ENCODE peak calls at places on chromosomes 16 and 17, in four cellular contexts. One of them, this sample, is unnamed.

GRCh38 chr17:28306954-28307401 is 12.0 kb upstream of the TMEM97 start:
- DNase-seq in breast epithelium: no peak
- DNase-seq in MM.1S: no peak
- DNase-seq in body of pancreas: no peak
- DNase-seq in this sample: peak; percentile 51

GRCh38 chr17:19361975-19362292 is 589 bp downstream of the B9D1 start:
- DNase-seq in breast epithelium: no peak
- DNase-seq in MM.1S: no peak
- DNase-seq in body of pancreas: no peak
- DNase-seq in this sample: no peak

GRCh38 chr16:876041-876335 is 75.5 kb upstream of the GNG13 start:
- DNase-seq in breast epithelium: no peak
- DNase-seq in MM.1S: no peak
- DNase-seq in body of pancreas: no peak
- DNase-seq in this sample: no peak

GRCh38 chr17:77834170-77835115 is 124.1 kb upstream of the TNRC6C start:
- DNase-seq in breast epithelium: peak; percentile 35
- DNase-seq in MM.1S: peak; percentile 58
- DNase-seq in body of pancreas: peak; percentile 32
- DNase-seq in this sample: peak; percentile 88

GRCh38 chr17:65401581-65401980 is 159.9 kb downstream of the AXIN2 start:
- DNase-seq in breast epithelium: no peak
- DNase-seq in MM.1S: no peak
- DNase-seq in body of pancreas: no peak
- DNase-seq in this sample: no peak

GRCh38 chr17:7445011-7445927 is at the start of gene CHRNB1:
- DNase-seq in breast epithelium: peak; percentile 59
- DNase-seq in MM.1S: no peak
- DNase-seq in body of pancreas: peak; percentile 91
- DNase-seq in this sample: peak; percentile 98

GRCh38 chr16:85639529-85640253 is 26.6 kb downstream of the GSE1 start:
- DNase-seq in breast epithelium: peak; percentile 53
- DNase-seq in MM.1S: no peak
- DNase-seq in body of pancreas: peak; percentile 87
- DNase-seq in this sample: peak; percentile 72

GRCh38 chr16:726188-726437 is 130 bp downstream of the CCDC78 start:
- DNase-seq in breast epithelium: no peak
- DNase-seq in MM.1S: no peak
- DNase-seq in body of pancreas: no peak
- DNase-seq in this sample: peak; percentile 87

GRCh38 chr17:40021471-40021961 is 6.3 kb downstream of the CSF3 start:
- DNase-seq in breast epithelium: peak; percentile 72
- DNase-seq in MM.1S: no peak
- DNase-seq in body of pancreas: no peak
- DNase-seq in this sample: peak; percentile 28

GRCh38 chr17:31313982-31314787 is at the start of gene EVI2B:
- DNase-seq in breast epithelium: no peak
- DNase-seq in MM.1S: peak; percentile 75
- DNase-seq in body of pancreas: no peak
- DNase-seq in this sample: no peak

GRCh38 chr17:61402978-61403845 is 3.6 kb downstream of the TBX2 start:
- DNase-seq in breast epithelium: no peak
- DNase-seq in MM.1S: no peak
- DNase-seq in body of pancreas: no peak
- DNase-seq in this sample: peak; percentile 82

GRCh38 chr17:40648326-40648968 is 829 bp upstream of the SMARCE1 start:
- DNase-seq in breast epithelium: no peak
- DNase-seq in MM.1S: no peak
- DNase-seq in body of pancreas: peak; percentile 61
- DNase-seq in this sample: no peak

GRCh38 chr16:1974157-1975070 is 2.6 kb downstream of the TBL3 start:
- DNase-seq in breast epithelium: no peak
- DNase-seq in MM.1S: no peak
- DNase-seq in body of pancreas: no peak
- DNase-seq in this sample: no peak

GRCh38 chr17:66673668-66674276 is 161.1 kb upstream of the CACNG5 start:
- DNase-seq in breast epithelium: peak; percentile 59
- DNase-seq in MM.1S: peak; percentile 85
- DNase-seq in body of pancreas: peak; percentile 51
- DNase-seq in this sample: peak; percentile 68

GRCh38 chr17:9259419-9259818 is 238.1 kb downstream of the NTN1 start:
- DNase-seq in breast epithelium: peak; percentile 56
- DNase-seq in MM.1S: no peak
- DNase-seq in body of pancreas: peak; percentile 29
- DNase-seq in this sample: peak; percentile 22

GRCh38 chr17:57970706-57971105 is 15.5 kb upstream of the CUEDC1 start:
- DNase-seq in breast epithelium: no peak
- DNase-seq in MM.1S: no peak
- DNase-seq in body of pancreas: no peak
- DNase-seq in this sample: no peak

GRCh38 chr16:34801875-34802274 is 1342.5 kb downstream of the TP53TG3F start:
- DNase-seq in breast epithelium: no peak
- DNase-seq in MM.1S: no peak
- DNase-seq in body of pancreas: no peak
- DNase-seq in this sample: peak; percentile 1

GRCh38 chr17:66347661-66348604 is 45.5 kb downstream of the PRKCA start:
- DNase-seq in breast epithelium: no peak
- DNase-seq in MM.1S: no peak
- DNase-seq in body of pancreas: no peak
- DNase-seq in this sample: no peak

DNA sequence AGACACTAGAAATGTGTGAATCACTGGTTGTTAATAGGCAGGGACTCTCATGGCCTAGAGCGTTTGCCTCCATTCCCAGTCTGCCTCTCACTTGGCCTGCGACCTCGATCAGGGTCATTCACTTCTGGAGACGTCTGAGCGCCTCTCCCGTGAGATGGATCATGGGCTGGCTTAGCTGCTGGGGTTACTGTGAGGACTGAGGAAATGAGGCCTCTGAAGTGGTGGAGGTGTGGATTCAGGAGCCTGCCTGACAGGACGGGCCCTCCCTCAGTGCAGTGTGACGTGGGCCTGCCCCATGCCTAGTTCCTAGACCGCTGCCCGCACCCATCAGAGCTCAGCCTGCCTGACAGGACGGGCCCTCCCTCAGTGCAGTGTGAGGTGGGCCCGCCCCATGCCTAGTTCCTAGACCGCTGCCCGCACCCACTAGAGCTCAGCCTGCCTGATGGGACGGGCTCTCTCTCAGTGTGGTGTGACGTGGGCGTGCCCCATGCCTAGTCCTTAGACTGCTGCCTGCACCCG is 61.9 kb downstream of the BANP start:
- DNase-seq in breast epithelium: no peak
- DNase-seq in MM.1S: no peak
- DNase-seq in body of pancreas: no peak
- DNase-seq in this sample: no peak
- H3K36me3 ChIP-seq in breast epithelium: no peaks in the 10 kb centered on the region
- H3K36me3 ChIP-seq in MM.1S: no peaks in the 10 kb centered on the region
- H3K36me3 ChIP-seq in body of pancreas: peaks cover 3% of the 10 kb centered on the region
- H3K36me3 ChIP-seq in this sample: peaks cover 3% of the 10 kb centered on the region

GRCh38 chr17:42564815-42565522 is 1.9 kb upstream of the MLX start:
- DNase-seq in breast epithelium: no peak
- DNase-seq in MM.1S: no peak
- DNase-seq in body of pancreas: no peak
- DNase-seq in this sample: peak; percentile 15

GRCh38 chr17:42568341-42569111 is 1.6 kb downstream of the MLX start:
- DNase-seq in breast epithelium: no peak
- DNase-seq in MM.1S: no peak
- DNase-seq in body of pancreas: no peak
- DNase-seq in this sample: peak; percentile 21

GRCh38 chr17:42566873-42567573 is at the start of gene MLX:
- DNase-seq in breast epithelium: peak; percentile 85
- DNase-seq in MM.1S: peak; percentile 93
- DNase-seq in body of pancreas: peak; percentile 97
- DNase-seq in this sample: peak; percentile 100

GRCh38 chr17:42565523-42566214 is 1.2 kb upstream of the MLX start:
- DNase-seq in breast epithelium: no peak
- DNase-seq in MM.1S: no peak
- DNase-seq in body of pancreas: no peak
- DNase-seq in this sample: peak; percentile 34

GRCh38 chr17:42566215-42566872 is 556 bp upstream of the MLX start:
- DNase-seq in breast epithelium: no peak
- DNase-seq in MM.1S: no peak
- DNase-seq in body of pancreas: no peak
- DNase-seq in this sample: no peak
- H3K4me3 ChIP-seq in breast epithelium: peak overlapping the region; percentile 78
- H3K4me3 ChIP-seq in MM.1S: peak overlapping the region; percentile 97
- H3K4me3 ChIP-seq in body of pancreas: no peak overlapping the region
- H3K4me3 ChIP-seq in this sample: peak overlapping the region; percentile 88

DNA sequence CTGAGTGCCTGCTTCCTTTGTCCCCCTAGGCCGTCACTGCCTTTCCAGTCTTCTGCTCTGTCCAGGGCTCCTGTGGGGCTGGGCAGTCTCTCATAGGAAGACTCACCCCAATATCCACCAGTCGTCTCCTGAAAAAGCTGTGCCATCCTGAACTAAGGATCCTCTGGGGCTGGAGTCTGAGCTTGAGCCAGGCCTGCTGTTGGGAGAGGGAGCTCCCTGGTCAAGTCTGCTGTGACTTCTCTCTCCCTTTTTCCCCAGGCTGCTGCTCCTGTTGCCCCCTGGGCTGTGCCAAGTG is 973 bp downstream of the MT1H start:
- DNase-seq in breast epithelium: no peak
- DNase-seq in MM.1S: no peak
- DNase-seq in body of pancreas: no peak
- DNase-seq in this sample: no peak
- H3K27me3 ChIP-seq in breast epithelium: no peaks in the 10 kb centered on the region
- H3K27me3 ChIP-seq in MM.1S: peaks cover 83% of the 10 kb centered on the region
- H3K27me3 ChIP-seq in body of pancreas: no peaks in the 10 kb centered on the region
- H3K27me3 ChIP-seq in this sample: peaks cover 62% of the 10 kb centered on the region

DNA sequence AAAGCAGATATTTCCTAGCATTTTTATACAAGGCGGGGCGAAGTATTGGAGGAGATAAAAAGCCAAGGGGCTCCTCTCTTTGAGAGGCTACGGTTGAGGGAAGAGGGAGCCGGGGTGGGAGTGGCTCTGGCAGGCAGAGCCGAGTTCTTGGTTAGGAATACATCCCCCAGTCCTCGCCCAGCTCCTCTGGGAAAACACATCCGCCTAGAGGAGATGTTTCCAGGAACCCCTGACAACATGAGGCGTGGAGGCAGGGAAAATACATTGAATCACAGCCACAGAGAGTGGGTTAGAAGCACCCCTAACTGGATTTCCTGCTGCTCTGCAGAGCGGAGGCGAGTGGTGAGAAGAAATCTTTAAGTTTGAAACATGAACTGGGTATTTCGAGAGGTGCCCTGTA is 27.3 kb downstream of the TTYH2 start:
- DNase-seq in breast epithelium: no peak
- DNase-seq in MM.1S: no peak
- DNase-seq in body of pancreas: no peak
- DNase-seq in this sample: no peak
- H3K36me3 ChIP-seq in breast epithelium: no peaks in the 10 kb centered on the region
- H3K36me3 ChIP-seq in MM.1S: no peaks in the 10 kb centered on the region
- H3K36me3 ChIP-seq in body of pancreas: no peaks in the 10 kb centered on the region
- H3K36me3 ChIP-seq in this sample: no peaks in the 10 kb centered on the region

DNA sequence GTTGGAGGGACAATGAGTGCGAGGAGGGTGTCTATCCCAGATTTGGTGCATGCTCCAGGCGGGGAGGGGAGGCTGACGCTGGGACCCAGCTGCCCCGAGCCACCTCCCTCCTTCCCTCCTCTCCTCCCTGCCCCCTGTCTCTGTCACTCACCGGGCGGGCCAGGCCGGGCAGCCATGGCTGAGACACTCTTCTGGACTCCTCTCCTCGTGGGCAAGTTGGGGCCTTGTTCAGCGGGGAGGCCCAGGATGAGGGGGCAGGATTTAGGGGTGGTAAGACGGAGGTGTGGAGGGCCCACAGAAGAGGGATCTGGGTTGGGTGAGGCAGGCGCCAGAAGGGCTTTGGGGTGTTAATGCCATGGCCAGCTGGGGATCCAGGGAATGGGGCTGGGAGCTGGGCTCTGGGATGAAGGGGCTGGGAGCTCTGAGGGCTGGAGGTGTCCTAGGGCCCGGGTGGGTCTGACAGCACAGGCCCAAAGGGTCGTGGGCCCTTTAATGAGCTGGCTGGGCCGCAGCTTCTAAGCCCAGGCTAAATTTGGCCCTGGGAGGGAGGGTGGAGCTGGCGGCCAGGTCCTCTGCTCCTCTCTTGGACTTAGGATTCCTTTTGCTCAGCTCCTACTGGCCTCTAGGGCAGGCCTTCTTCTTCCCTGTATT is at the start of gene SGCA:
- DNase-seq in breast epithelium: no peak
- DNase-seq in MM.1S: no peak
- DNase-seq in body of pancreas: no peak
- DNase-seq in this sample: no peak
- H3K4me3 ChIP-seq in breast epithelium: no peak within 1 kb of the TSS
- H3K4me3 ChIP-seq in MM.1S: no peak within 1 kb of the TSS
- H3K4me3 ChIP-seq in body of pancreas: no peak within 1 kb of the TSS
- H3K4me3 ChIP-seq in this sample: no peak within 1 kb of the TSS

DNA sequence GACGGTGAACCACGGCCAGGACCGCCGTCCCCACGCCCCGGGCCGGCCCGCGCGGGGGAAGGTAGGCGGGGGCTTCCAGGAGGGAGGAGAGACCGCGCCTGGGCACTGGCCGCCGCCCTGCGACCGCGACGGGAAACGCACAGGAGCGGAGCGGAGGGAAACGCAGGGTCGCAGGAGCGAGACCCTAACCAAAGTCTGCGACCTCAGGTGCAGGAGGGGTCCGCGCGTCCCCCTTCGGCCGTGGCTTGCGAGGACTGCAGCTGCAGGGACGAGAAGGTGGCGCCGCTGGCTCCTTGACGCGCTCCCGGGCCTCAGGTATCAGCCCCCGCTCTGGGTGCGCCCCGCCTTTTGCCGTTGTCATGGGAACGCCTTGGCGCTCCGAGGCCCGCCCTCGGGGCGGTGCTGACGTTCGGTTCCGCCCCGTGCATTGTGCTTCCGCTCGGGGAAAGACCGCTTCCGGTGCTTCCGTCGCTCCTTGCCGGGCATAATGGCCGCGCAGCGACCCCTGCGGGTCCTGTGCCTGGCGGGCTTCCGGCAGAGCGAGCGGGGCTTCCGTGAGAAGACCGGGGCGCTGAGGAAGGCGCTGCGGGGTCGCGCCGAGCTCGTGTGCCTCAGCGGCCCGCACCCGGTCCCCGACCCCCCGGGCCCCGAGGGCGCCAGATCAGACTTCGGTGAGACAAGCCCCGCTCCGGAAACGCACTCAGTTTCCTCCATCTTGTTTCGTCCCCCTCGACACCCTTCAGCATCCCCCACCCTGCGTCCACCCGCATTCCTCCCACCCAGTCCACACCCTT is at the start of gene OVCA2:
- DNase-seq in breast epithelium: peak; percentile 91
- DNase-seq in MM.1S: peak; percentile 96
- DNase-seq in body of pancreas: peak; percentile 97
- DNase-seq in this sample: peak; percentile 99
- H3K27me3 ChIP-seq in breast epithelium: no peaks in the 10 kb centered on the region
- H3K27me3 ChIP-seq in MM.1S: no peaks in the 10 kb centered on the region
- H3K27me3 ChIP-seq in body of pancreas: no peaks in the 10 kb centered on the region
- H3K27me3 ChIP-seq in this sample: no peaks in the 10 kb centered on the region